ENCODE peak calls at places on chromosome 20, in five cellular contexts. One of them, this sample, is unnamed.
A peak's percentile ranks its signal among the peaks of the same experiment; 100 is the strongest.

GRCh38 chr20:34999021-34999451 is 43.4 kb downstream of the MYH7B start:
- DNase-seq in Daoy: no peak
- DNase-seq in caudate nucleus: no peak
- DNase-seq in KG1: no peak
- DNase-seq in AG04450: no peak
- DNase-seq in this sample: no peak

GRCh38 chr20:55004044-55004443 is 528.7 kb downstream of the DOK5 start:
- DNase-seq in Daoy: no peak
- DNase-seq in caudate nucleus: no peak
- DNase-seq in KG1: no peak
- DNase-seq in AG04450: no peak
- DNase-seq in this sample: no peak

GRCh38 chr20:9344080-9344920 is 170.1 kb upstream of the LAMP5 start:
- DNase-seq in Daoy: peak; percentile 14
- DNase-seq in caudate nucleus: no peak
- DNase-seq in KG1: no peak
- DNase-seq in AG04450: no peak
- DNase-seq in this sample: no peak

GRCh38 chr20:19397676-19398075 is 185.2 kb downstream of the SLC24A3 start:
- DNase-seq in Daoy: no peak
- DNase-seq in caudate nucleus: no peak
- DNase-seq in KG1: no peak
- DNase-seq in AG04450: no peak
- DNase-seq in this sample: no peak

GRCh38 chr20:48824830-48825550 is 2.8 kb downstream of the PREX1 start:
- DNase-seq in Daoy: peak; percentile 33
- DNase-seq in caudate nucleus: no peak
- DNase-seq in KG1: no peak
- DNase-seq in AG04450: no peak
- DNase-seq in this sample: no peak

GRCh38 chr20:57335392-57335791 is 5.8 kb downstream of the SPO11 start:
- DNase-seq in Daoy: no peak
- DNase-seq in caudate nucleus: no peak
- DNase-seq in KG1: no peak
- DNase-seq in AG04450: no peak
- DNase-seq in this sample: no peak

GRCh38 chr20:32898721-32899120 is 40.0 kb downstream of the EFCAB8 start:
- DNase-seq in Daoy: peak; percentile 21
- DNase-seq in caudate nucleus: no peak
- DNase-seq in KG1: no peak
- DNase-seq in AG04450: no peak
- DNase-seq in this sample: no peak

GRCh38 chr20:36181934-36182603 is 27.5 kb downstream of the EPB41L1 start:
- DNase-seq in Daoy: peak; percentile 20
- DNase-seq in caudate nucleus: no peak
- DNase-seq in KG1: no peak
- DNase-seq in AG04450: peak; percentile 21
- DNase-seq in this sample: no peak

GRCh38 chr20:57586370-57586793 is 25.5 kb downstream of the PCK1 start:
- DNase-seq in Daoy: no peak
- DNase-seq in caudate nucleus: no peak
- DNase-seq in KG1: no peak
- DNase-seq in AG04450: no peak
- DNase-seq in this sample: no peak

GRCh38 chr20:61052796-61053442 is 199.1 kb upstream of the CDH4 start:
- DNase-seq in Daoy: no peak
- DNase-seq in caudate nucleus: no peak
- DNase-seq in KG1: no peak
- DNase-seq in AG04450: no peak
- DNase-seq in this sample: no peak

GRCh38 chr20:59749293-59749680 is 144.9 kb downstream of the PHACTR3 start:
- DNase-seq in Daoy: peak; percentile 33
- DNase-seq in caudate nucleus: no peak
- DNase-seq in KG1: no peak
- DNase-seq in AG04450: no peak
- DNase-seq in this sample: no peak